ENCODE peak calls at places on chromosomes 4 and X, in nine cellular contexts. J is left lung, H is colonic mucosa, X is tibial artery, O is psoas muscle, P is heart left ventricle, K is thoracic aorta, N is left ventricle myocardium inferior, Y is lung. W is an unnamed sample.

GRCh38 chr4:67054901-67055300 is 490.4 kb downstream of the CENPC start:
- DNase-seq in J (no peak), H (no peak), X (no peak), O (no peak), P (no peak), K (no peak), N (no peak), Y (no peak), W (no peak)

GRCh38 chr4:185592845-185593488 is 57.7 kb upstream of the PDLIM3 start:
- DNase-seq in J (no peak), H (no peak), X (no peak), O (no peak), P (no peak), K (no peak), N (no peak), Y (no peak), W (no peak)

GRCh38 chrX:19089555-19090040 is 32.7 kb downstream of the ADGRG2 start:
- DNase-seq in J (no peak), H (no peak), X (no peak), O (no peak), P (no peak), K (no peak), N (no peak), Y (no peak), W (no peak)

GRCh38 chrX:24149346-24150050 is at the start of gene ZFX:
- DNase-seq in J (peak; percentile 90), H (peak; percentile 76), X (peak; percentile 75), O (peak; percentile 81), P (peak; percentile 84), K (no peak), N (peak; percentile 70), Y (peak; percentile 79), W (peak; percentile 73)

GRCh38 chr4:13067077-13067476 is 417.1 kb downstream of the RAB28 start:
- DNase-seq in J (no peak), H (no peak), X (no peak), O (no peak), P (no peak), K (no peak), N (no peak), Y (no peak), W (no peak)

GRCh38 chrX:15404712-15405111 is 20.5 kb upstream of the VEGFD start:
- DNase-seq in J (no peak), H (peak; percentile 20), X (peak; percentile 67), O (peak; percentile 39), P (peak; percentile 70), K (no peak), N (peak; percentile 33), Y (no peak), W (peak; percentile 63)

GRCh38 chrX:99705696-99706095 is 704.4 kb downstream of the PCDH19 start:
- DNase-seq in J (no peak), H (no peak), X (no peak), O (no peak), P (no peak), K (no peak), N (no peak), Y (no peak), W (no peak)

GRCh38 chrX:19731307-19731706 is 156.1 kb downstream of the SH3KBP1 start:
- DNase-seq in J (no peak), H (no peak), X (no peak), O (no peak), P (no peak), K (no peak), N (no peak), Y (no peak), W (no peak)

GRCh38 chr4:32207456-32207855 is 1487.3 kb downstream of the PCDH7 start:
- DNase-seq in J (no peak), H (no peak), X (no peak), O (no peak), P (no peak), K (no peak), N (no peak), Y (no peak), W (no peak)

GRCh38 chrX:9482837-9483236 is 18.0 kb downstream of the TBL1X start:
- DNase-seq in J (no peak), H (no peak), X (no peak), O (no peak), P (no peak), K (no peak), N (no peak), Y (no peak), W (no peak)

GRCh38 chr4:108868606-108869227 is 105.9 kb upstream of the ETNPPL start:
- DNase-seq in J (no peak), H (no peak), X (no peak), O (no peak), P (no peak), K (no peak), N (no peak), Y (no peak), W (no peak)

GRCh38 chrX:153443476-153444332 is 2.2 kb downstream of the TREX2 start:
- DNase-seq in J (peak; percentile 46), H (no peak), X (no peak), O (no peak), P (no peak), K (no peak), N (no peak), Y (no peak), W (no peak)

GRCh38 chr4:110619001-110619350 is 3.9 kb downstream of the PITX2 start:
- DNase-seq in J (no peak), H (no peak), X (no peak), O (no peak), P (no peak), K (no peak), N (no peak), Y (no peak), W (no peak)

GRCh38 chr4:8709050-8709728 is 116.6 kb downstream of the CPZ start:
- DNase-seq in J (no peak), H (no peak), X (peak; percentile 41), O (no peak), P (no peak), K (no peak), N (peak; percentile 10), Y (no peak), W (no peak)

GRCh38 chr4:108033348-108033747 is 43.7 kb downstream of the HADH start:
- DNase-seq in J (no peak), H (no peak), X (no peak), O (no peak), P (no peak), K (no peak), N (no peak), Y (no peak), W (no peak)

GRCh38 chr4:86737244-86737643 is 111.9 kb downstream of the SLC10A6 start:
- DNase-seq in J (no peak), H (no peak), X (no peak), O (no peak), P (no peak), K (no peak), N (no peak), Y (no peak), W (no peak)

GRCh38 chr4:73729534-73730165 is 10.7 kb upstream of the CXCL8 start:
- DNase-seq in J (no peak), H (peak; percentile 73), X (peak; percentile 85), O (peak; percentile 48), P (peak; percentile 70), K (peak; percentile 37), N (peak; percentile 62), Y (peak; percentile 57), W (peak; percentile 82)
- TF ChIP-seq CTCF in J (peak; percentile 75), H (peak; percentile 73), X (peak; percentile 86), O (peak; percentile 67), P (peak; percentile 75), K (peak; percentile 81), N (peak; percentile 91), Y (peak; percentile 47), W (peak; percentile 83)

GRCh38 chr4:170497105-170497504 is 407.3 kb upstream of the AADAT start:
- DNase-seq in J (no peak), H (no peak), X (no peak), O (no peak), P (no peak), K (no peak), N (no peak), Y (no peak), W (no peak)

GRCh38 chr4:170491981-170492380 is 402.2 kb upstream of the AADAT start:
- DNase-seq in J (no peak), H (no peak), X (no peak), O (no peak), P (no peak), K (no peak), N (no peak), Y (no peak), W (no peak)

DNA sequence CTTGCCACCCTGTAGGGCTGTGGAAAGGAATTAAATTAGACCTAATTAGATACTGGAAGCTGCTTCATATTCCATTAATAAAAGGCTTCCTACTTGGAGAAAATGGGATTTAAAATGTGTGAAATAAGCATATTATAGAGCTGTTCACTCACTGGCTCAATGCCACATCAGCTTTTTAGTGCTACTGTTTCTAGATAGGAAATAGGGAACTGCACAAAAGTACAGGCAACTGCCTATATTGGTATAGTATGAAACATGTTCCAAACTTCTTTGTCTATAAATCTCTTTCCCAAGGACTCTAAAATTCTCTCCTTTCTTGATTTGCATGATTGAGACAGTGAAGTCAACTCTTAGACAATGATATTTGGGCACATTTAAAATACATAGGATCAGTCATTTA is 408.0 kb upstream of the AADAT start:
- DNase-seq in J (no peak), H (no peak), X (no peak), O (no peak), P (no peak), K (no peak), N (no peak), Y (no peak), W (no peak)
- H3K27ac ChIP-seq in J (no peak overlapping the region), H (no peak overlapping the region), X (no peak overlapping the region), O (no peak overlapping the region), P (no peak overlapping the region), K (no peak overlapping the region), N (no peak overlapping the region), Y (no peak overlapping the region), W (no peak overlapping the region)

GRCh38 chrX:65686246-65686645 is 18.8 kb downstream of the MSN start:
- DNase-seq in J (no peak), H (no peak), X (no peak), O (no peak), P (no peak), K (no peak), N (no peak), Y (no peak), W (no peak)

GRCh38 chrX:65688403-65688881 is 21.0 kb downstream of the MSN start:
- DNase-seq in J (no peak), H (no peak), X (no peak), O (no peak), P (no peak), K (no peak), N (no peak), Y (no peak), W (no peak)

GRCh38 chrX:65690057-65690855 is 22.8 kb downstream of the MSN start:
- DNase-seq in J (no peak), H (no peak), X (peak; percentile 81), O (no peak), P (peak; percentile 43), K (no peak), N (no peak), Y (no peak), W (peak; percentile 70)

GRCh38 chrX:65687367-65687766 is 19.9 kb downstream of the MSN start:
- DNase-seq in J (no peak), H (no peak), X (no peak), O (no peak), P (no peak), K (no peak), N (no peak), Y (no peak), W (no peak)

GRCh38 chrX:65689377-65689776 is 21.9 kb downstream of the MSN start:
- DNase-seq in J (no peak), H (no peak), X (no peak), O (no peak), P (no peak), K (no peak), N (no peak), Y (no peak), W (no peak)
- H3K4me1 ChIP-seq in J (peaks cover 100% of the 10 kb centered on the region), H (no peaks in the 10 kb centered on the region), X (peaks cover 20% of the 10 kb centered on the region), O (peaks cover 42% of the 10 kb centered on the region), P (peaks cover 47% of the 10 kb centered on the region), K (peaks cover 47% of the 10 kb centered on the region), N (peaks cover 98% of the 10 kb centered on the region), Y (peaks cover 63% of the 10 kb centered on the region), W (no peaks in the 10 kb centered on the region)

GRCh38 chr4:57437649-57438048 is 327.5 kb upstream of the IGFBP7 start:
- DNase-seq in J (no peak), H (no peak), X (no peak), O (no peak), P (no peak), K (no peak), N (no peak), Y (no peak), W (no peak)
- TF ChIP-seq CTCF in J (no peak), H (no peak), X (no peak), O (no peak), P (no peak), K (no peak), N (no peak), Y (no peak), W (no peak)

W was measured in right atrium auricular region.